ENCODE peak calls at places on chromosome 1, in ten cellular contexts. One of them, this sample, is unnamed.

GRCh38 chr1:156559797-156560112 is 12.6 kb downstream of the IQGAP3 start:
- DNase-seq in neural crest cell: no peak
- DNase-seq in fibroblast of lung: no peak
- DNase-seq in left colon: no peak
- DNase-seq in NCI-H774: no peak
- DNase-seq in lower lobe of right lung: no peak
- DNase-seq in stimulated activated CD4-positive, alpha-beta T cell treated with anti-CD3 and anti-CD28 coated beads, Interleukin-15, amount 100 ng/mL, for 1 hour: no peak
- DNase-seq in activated CD4-positive, alpha-beta T cell treated with anti-CD3 and anti-CD28 coated beads for 36 hours: no peak
- DNase-seq in EH: no peak
- DNase-seq in NCI-H510A: no peak
- DNase-seq in this sample: no peak

GRCh38 chr1:234845836-234846235 is 235.9 kb upstream of the IRF2BP2 start:
- DNase-seq in neural crest cell: no peak
- DNase-seq in fibroblast of lung: no peak
- DNase-seq in left colon: no peak
- DNase-seq in NCI-H774: no peak
- DNase-seq in lower lobe of right lung: no peak
- DNase-seq in stimulated activated CD4-positive, alpha-beta T cell treated with anti-CD3 and anti-CD28 coated beads, Interleukin-15, amount 100 ng/mL, for 1 hour: no peak
- DNase-seq in activated CD4-positive, alpha-beta T cell treated with anti-CD3 and anti-CD28 coated beads for 36 hours: no peak
- DNase-seq in EH: no peak
- DNase-seq in NCI-H510A: no peak
- DNase-seq in this sample: no peak

GRCh38 chr1:59298178-59298583 is 1.3 kb downstream of the FGGY start:
- DNase-seq in neural crest cell: no peak
- DNase-seq in fibroblast of lung: peak
- DNase-seq in left colon: peak
- DNase-seq in NCI-H774: no peak
- DNase-seq in lower lobe of right lung: no peak
- DNase-seq in stimulated activated CD4-positive, alpha-beta T cell treated with anti-CD3 and anti-CD28 coated beads, Interleukin-15, amount 100 ng/mL, for 1 hour: no peak
- DNase-seq in activated CD4-positive, alpha-beta T cell treated with anti-CD3 and anti-CD28 coated beads for 36 hours: no peak
- DNase-seq in EH: no peak
- DNase-seq in NCI-H510A: no peak
- DNase-seq in this sample: no peak

GRCh38 chr1:243730499-243731150 is 119.4 kb downstream of the AKT3 start:
- DNase-seq in neural crest cell: no peak
- DNase-seq in fibroblast of lung: no peak
- DNase-seq in left colon: no peak
- DNase-seq in NCI-H774: no peak
- DNase-seq in lower lobe of right lung: peak
- DNase-seq in stimulated activated CD4-positive, alpha-beta T cell treated with anti-CD3 and anti-CD28 coated beads, Interleukin-15, amount 100 ng/mL, for 1 hour: no peak
- DNase-seq in activated CD4-positive, alpha-beta T cell treated with anti-CD3 and anti-CD28 coated beads for 36 hours: no peak
- DNase-seq in EH: no peak
- DNase-seq in NCI-H510A: no peak
- DNase-seq in this sample: peak

GRCh38 chr1:206080421-206080820 is 27.4 kb downstream of the RHEX start:
- DNase-seq in neural crest cell: no peak
- DNase-seq in fibroblast of lung: no peak
- DNase-seq in left colon: no peak
- DNase-seq in NCI-H774: no peak
- DNase-seq in lower lobe of right lung: no peak
- DNase-seq in stimulated activated CD4-positive, alpha-beta T cell treated with anti-CD3 and anti-CD28 coated beads, Interleukin-15, amount 100 ng/mL, for 1 hour: no peak
- DNase-seq in activated CD4-positive, alpha-beta T cell treated with anti-CD3 and anti-CD28 coated beads for 36 hours: no peak
- DNase-seq in EH: no peak
- DNase-seq in NCI-H510A: no peak
- DNase-seq in this sample: no peak

GRCh38 chr1:153534226-153534932 is 1.4 kb downstream of the S100A6 start:
- DNase-seq in neural crest cell: no peak
- DNase-seq in fibroblast of lung: peak
- DNase-seq in left colon: no peak
- DNase-seq in NCI-H774: no peak
- DNase-seq in lower lobe of right lung: no peak
- DNase-seq in stimulated activated CD4-positive, alpha-beta T cell treated with anti-CD3 and anti-CD28 coated beads, Interleukin-15, amount 100 ng/mL, for 1 hour: no peak
- DNase-seq in activated CD4-positive, alpha-beta T cell treated with anti-CD3 and anti-CD28 coated beads for 36 hours: no peak
- DNase-seq in EH: peak
- DNase-seq in NCI-H510A: no peak
- DNase-seq in this sample: no peak

GRCh38 chr1:66947267-66947666 is 22.5 kb downstream of the MIER1 start:
- DNase-seq in neural crest cell: no peak
- DNase-seq in fibroblast of lung: no peak
- DNase-seq in left colon: no peak
- DNase-seq in NCI-H774: no peak
- DNase-seq in lower lobe of right lung: no peak
- DNase-seq in stimulated activated CD4-positive, alpha-beta T cell treated with anti-CD3 and anti-CD28 coated beads, Interleukin-15, amount 100 ng/mL, for 1 hour: no peak
- DNase-seq in activated CD4-positive, alpha-beta T cell treated with anti-CD3 and anti-CD28 coated beads for 36 hours: no peak
- DNase-seq in EH: no peak
- DNase-seq in NCI-H510A: no peak
- DNase-seq in this sample: no peak

GRCh38 chr1:31368611-31369107 is 4.2 kb downstream of the FABP3 start:
- DNase-seq in neural crest cell: no peak
- DNase-seq in fibroblast of lung: no peak
- DNase-seq in left colon: peak
- DNase-seq in NCI-H774: no peak
- DNase-seq in lower lobe of right lung: no peak
- DNase-seq in stimulated activated CD4-positive, alpha-beta T cell treated with anti-CD3 and anti-CD28 coated beads, Interleukin-15, amount 100 ng/mL, for 1 hour: no peak
- DNase-seq in activated CD4-positive, alpha-beta T cell treated with anti-CD3 and anti-CD28 coated beads for 36 hours: no peak
- DNase-seq in EH: peak
- DNase-seq in NCI-H510A: no peak
- DNase-seq in this sample: no peak

GRCh38 chr1:156124557-156125483 is 10.3 kb downstream of the LMNA start:
- DNase-seq in neural crest cell: no peak
- DNase-seq in fibroblast of lung: peak
- DNase-seq in left colon: peak
- DNase-seq in NCI-H774: no peak
- DNase-seq in lower lobe of right lung: peak
- DNase-seq in stimulated activated CD4-positive, alpha-beta T cell treated with anti-CD3 and anti-CD28 coated beads, Interleukin-15, amount 100 ng/mL, for 1 hour: no peak
- DNase-seq in activated CD4-positive, alpha-beta T cell treated with anti-CD3 and anti-CD28 coated beads for 36 hours: peak
- DNase-seq in EH: peak
- DNase-seq in NCI-H510A: no peak
- DNase-seq in this sample: no peak

GRCh38 chr1:111503585-111504060 is at the start of the genes ADORA3 and TMIGD3:
- DNase-seq in neural crest cell: no peak
- DNase-seq in fibroblast of lung: no peak
- DNase-seq in left colon: no peak
- DNase-seq in NCI-H774: no peak
- DNase-seq in lower lobe of right lung: no peak
- DNase-seq in stimulated activated CD4-positive, alpha-beta T cell treated with anti-CD3 and anti-CD28 coated beads, Interleukin-15, amount 100 ng/mL, for 1 hour: no peak
- DNase-seq in activated CD4-positive, alpha-beta T cell treated with anti-CD3 and anti-CD28 coated beads for 36 hours: no peak
- DNase-seq in EH: no peak
- DNase-seq in NCI-H510A: no peak
- DNase-seq in this sample: no peak

GRCh38 chr1:196381544-196381943 is 226.7 kb downstream of the KCNT2 start:
- DNase-seq in neural crest cell: no peak
- DNase-seq in fibroblast of lung: no peak
- DNase-seq in left colon: no peak
- DNase-seq in NCI-H774: no peak
- DNase-seq in lower lobe of right lung: no peak
- DNase-seq in stimulated activated CD4-positive, alpha-beta T cell treated with anti-CD3 and anti-CD28 coated beads, Interleukin-15, amount 100 ng/mL, for 1 hour: no peak
- DNase-seq in activated CD4-positive, alpha-beta T cell treated with anti-CD3 and anti-CD28 coated beads for 36 hours: no peak
- DNase-seq in EH: no peak
- DNase-seq in NCI-H510A: no peak
- DNase-seq in this sample: no peak

GRCh38 chr1:230124187-230125128 is 57.4 kb downstream of the GALNT2 start:
- DNase-seq in neural crest cell: no peak
- DNase-seq in fibroblast of lung: peak
- DNase-seq in left colon: no peak
- DNase-seq in NCI-H774: no peak
- DNase-seq in lower lobe of right lung: no peak
- DNase-seq in stimulated activated CD4-positive, alpha-beta T cell treated with anti-CD3 and anti-CD28 coated beads, Interleukin-15, amount 100 ng/mL, for 1 hour: no peak
- DNase-seq in activated CD4-positive, alpha-beta T cell treated with anti-CD3 and anti-CD28 coated beads for 36 hours: no peak
- DNase-seq in EH: peak
- DNase-seq in NCI-H510A: no peak
- DNase-seq in this sample: peak

GRCh38 chr1:183783342-183783741 is 21.6 kb upstream of the RGL1 start:
- DNase-seq in neural crest cell: no peak
- DNase-seq in fibroblast of lung: peak
- DNase-seq in left colon: no peak
- DNase-seq in NCI-H774: no peak
- DNase-seq in lower lobe of right lung: no peak
- DNase-seq in stimulated activated CD4-positive, alpha-beta T cell treated with anti-CD3 and anti-CD28 coated beads, Interleukin-15, amount 100 ng/mL, for 1 hour: no peak
- DNase-seq in activated CD4-positive, alpha-beta T cell treated with anti-CD3 and anti-CD28 coated beads for 36 hours: no peak
- DNase-seq in EH: peak
- DNase-seq in NCI-H510A: no peak
- DNase-seq in this sample: no peak

GRCh38 chr1:160428655-160429054 is 28.3 kb downstream of the VANGL2 start:
- DNase-seq in neural crest cell: peak
- DNase-seq in fibroblast of lung: peak
- DNase-seq in left colon: peak
- DNase-seq in NCI-H774: no peak
- DNase-seq in lower lobe of right lung: no peak
- DNase-seq in stimulated activated CD4-positive, alpha-beta T cell treated with anti-CD3 and anti-CD28 coated beads, Interleukin-15, amount 100 ng/mL, for 1 hour: no peak
- DNase-seq in activated CD4-positive, alpha-beta T cell treated with anti-CD3 and anti-CD28 coated beads for 36 hours: peak
- DNase-seq in EH: peak
- DNase-seq in NCI-H510A: no peak
- DNase-seq in this sample: peak

GRCh38 chr1:32988665-32989064 is 24.1 kb upstream of the RNF19B start:
- DNase-seq in neural crest cell: no peak
- DNase-seq in fibroblast of lung: peak
- DNase-seq in left colon: no peak
- DNase-seq in NCI-H774: no peak
- DNase-seq in lower lobe of right lung: peak
- DNase-seq in stimulated activated CD4-positive, alpha-beta T cell treated with anti-CD3 and anti-CD28 coated beads, Interleukin-15, amount 100 ng/mL, for 1 hour: no peak
- DNase-seq in activated CD4-positive, alpha-beta T cell treated with anti-CD3 and anti-CD28 coated beads for 36 hours: no peak
- DNase-seq in EH: peak
- DNase-seq in NCI-H510A: no peak
- DNase-seq in this sample: no peak

GRCh38 chr1:62612770-62613169 is 15.4 kb downstream of the ANGPTL3 start:
- DNase-seq in neural crest cell: no peak
- DNase-seq in fibroblast of lung: no peak
- DNase-seq in left colon: no peak
- DNase-seq in NCI-H774: no peak
- DNase-seq in lower lobe of right lung: no peak
- DNase-seq in stimulated activated CD4-positive, alpha-beta T cell treated with anti-CD3 and anti-CD28 coated beads, Interleukin-15, amount 100 ng/mL, for 1 hour: no peak
- DNase-seq in activated CD4-positive, alpha-beta T cell treated with anti-CD3 and anti-CD28 coated beads for 36 hours: no peak
- DNase-seq in EH: no peak
- DNase-seq in NCI-H510A: no peak
- DNase-seq in this sample: no peak

GRCh38 chr1:107105914-107106313 is 34.9 kb upstream of the NTNG1 start:
- DNase-seq in neural crest cell: no peak
- DNase-seq in fibroblast of lung: no peak
- DNase-seq in left colon: no peak
- DNase-seq in NCI-H774: no peak
- DNase-seq in lower lobe of right lung: no peak
- DNase-seq in stimulated activated CD4-positive, alpha-beta T cell treated with anti-CD3 and anti-CD28 coated beads, Interleukin-15, amount 100 ng/mL, for 1 hour: no peak
- DNase-seq in activated CD4-positive, alpha-beta T cell treated with anti-CD3 and anti-CD28 coated beads for 36 hours: no peak
- DNase-seq in EH: no peak
- DNase-seq in NCI-H510A: no peak
- DNase-seq in this sample: no peak

GRCh38 chr1:201461193-201461657 is 7.8 kb downstream of the PHLDA3 start:
- DNase-seq in neural crest cell: no peak
- DNase-seq in fibroblast of lung: peak
- DNase-seq in left colon: no peak
- DNase-seq in NCI-H774: peak
- DNase-seq in lower lobe of right lung: no peak
- DNase-seq in stimulated activated CD4-positive, alpha-beta T cell treated with anti-CD3 and anti-CD28 coated beads, Interleukin-15, amount 100 ng/mL, for 1 hour: no peak
- DNase-seq in activated CD4-positive, alpha-beta T cell treated with anti-CD3 and anti-CD28 coated beads for 36 hours: no peak
- DNase-seq in EH: peak
- DNase-seq in NCI-H510A: no peak
- DNase-seq in this sample: no peak

GRCh38 chr1:98325646-98326441 is 335.7 kb upstream of the SNX7 start:
- DNase-seq in neural crest cell: no peak
- DNase-seq in fibroblast of lung: peak
- DNase-seq in left colon: peak
- DNase-seq in NCI-H774: no peak
- DNase-seq in lower lobe of right lung: no peak
- DNase-seq in stimulated activated CD4-positive, alpha-beta T cell treated with anti-CD3 and anti-CD28 coated beads, Interleukin-15, amount 100 ng/mL, for 1 hour: no peak
- DNase-seq in activated CD4-positive, alpha-beta T cell treated with anti-CD3 and anti-CD28 coated beads for 36 hours: no peak
- DNase-seq in EH: peak
- DNase-seq in NCI-H510A: no peak
- DNase-seq in this sample: no peak

This sample was measured in NCI-H2107.